ENCODE peak calls at places on chromosomes 1 and 21, in eight cellular contexts. N, J, K, T, S, L, G and P are unnamed samples.

GRCh38 chr1:8821084-8821483 is 3.6 kb upstream of the RERE start:
- DNase-seq in N (no peak), J (peak; percentile 51), K (no peak), T (no peak), S (no peak), L (no peak), G (no peak), P (no peak)

GRCh38 chr1:166740668-166741276 is 98.5 kb upstream of the POGK start:
- DNase-seq in N (no peak), J (no peak), K (no peak), T (no peak), S (no peak), L (no peak), G (no peak), P (no peak)

GRCh38 chr1:14840374-14840773 is 241.9 kb downstream of the KAZN start:
- DNase-seq in N (no peak), J (no peak), K (no peak), T (no peak), S (no peak), L (no peak), G (no peak), P (no peak)

GRCh38 chr21:14711287-14711686 is 165.2 kb upstream of the SAMSN1 start:
- DNase-seq in N (no peak), J (no peak), K (no peak), T (peak; percentile 62), S (no peak), L (no peak), G (no peak), P (no peak)

GRCh38 chr1:203323587-203323986 is 18.3 kb downstream of the BTG2 start:
- DNase-seq in N (no peak), J (no peak), K (no peak), T (no peak), S (no peak), L (no peak), G (no peak), P (no peak)

GRCh38 chr1:214296860-214297699 is 16.1 kb downstream of the SMYD2 start:
- DNase-seq in N (no peak), J (peak; percentile 87), K (no peak), T (peak; percentile 48), S (no peak), L (no peak), G (no peak), P (peak; percentile 41)

GRCh38 chr1:6438047-6438525 is 13.5 kb downstream of the ESPN start:
- DNase-seq in N (peak; percentile 87), J (peak; percentile 72), K (peak; percentile 81), T (peak; percentile 71), S (peak; percentile 71), L (peak; percentile 82), G (peak; percentile 84), P (peak; percentile 62)

GRCh38 chr1:27569088-27569459 is 34.9 kb downstream of the AHDC1 start:
- DNase-seq in N (no peak), J (no peak), K (no peak), T (peak; percentile 35), S (peak; percentile 17), L (no peak), G (no peak), P (no peak)

GRCh38 chr1:61055110-61055614 is 27.2 kb upstream of the NFIA start:
- DNase-seq in N (no peak), J (peak; percentile 33), K (no peak), T (peak; percentile 84), S (no peak), L (peak; percentile 58), G (no peak), P (no peak)

GRCh38 chr1:29669912-29670311 is 433.6 kb downstream of the PTPRU start:
- DNase-seq in N (no peak), J (no peak), K (no peak), T (no peak), S (no peak), L (no peak), G (no peak), P (no peak)

GRCh38 chr1:51325878-51326755 is 4.2 kb downstream of the TTC39A start:
- DNase-seq in N (no peak), J (no peak), K (no peak), T (no peak), S (no peak), L (no peak), G (no peak), P (no peak)

GRCh38 chr1:168362991-168363390 is 82.3 kb downstream of the TBX19 start:
- DNase-seq in N (no peak), J (no peak), K (peak; percentile 82), T (no peak), S (no peak), L (no peak), G (no peak), P (no peak)

GRCh38 chr1:241615043-241615974 is 24.9 kb downstream of the CHML start:
- DNase-seq in N (no peak), J (peak; percentile 97), K (no peak), T (peak; percentile 90), S (no peak), L (peak; percentile 50), G (no peak), P (no peak)

GRCh38 chr1:33382651-33383415 is 48.1 kb downstream of the PHC2 start:
- DNase-seq in N (no peak), J (no peak), K (no peak), T (no peak), S (peak; percentile 70), L (no peak), G (no peak), P (peak; percentile 25)

GRCh38 chr1:208137144-208137682 is 107.0 kb downstream of the PLXNA2 start:
- DNase-seq in N (no peak), J (peak; percentile 10), K (no peak), T (peak; percentile 29), S (no peak), L (no peak), G (no peak), P (peak; percentile 18)

GRCh38 chr1:117710710-117711109 is 104.9 kb downstream of the TENT5C start:
- DNase-seq in N (peak; percentile 18), J (no peak), K (no peak), T (no peak), S (peak; percentile 61), L (no peak), G (no peak), P (peak; percentile 31)

GRCh38 chr21:15121655-15122120 is 56.9 kb upstream of the NRIP1 start:
- DNase-seq in N (no peak), J (peak; percentile 31), K (peak; percentile 84), T (peak; percentile 46), S (no peak), L (peak; percentile 32), G (no peak), P (no peak)

GRCh38 chr1:109927356-109927755 is 16.7 kb downstream of the CSF1 start:
- DNase-seq in N (no peak), J (no peak), K (no peak), T (no peak), S (no peak), L (no peak), G (no peak), P (no peak)

GRCh38 chr1:1858382-1859086 is 32.4 kb downstream of the GNB1 start:
- DNase-seq in N (peak; percentile 65), J (peak; percentile 34), K (peak; percentile 80), T (peak; percentile 56), S (peak; percentile 75), L (peak; percentile 91), G (no peak), P (peak; percentile 96)

GRCh38 chr1:76266762-76267161 is 192.2 kb downstream of the ST6GALNAC3 start:
- DNase-seq in N (no peak), J (no peak), K (no peak), T (no peak), S (no peak), L (no peak), G (no peak), P (no peak)